ENCODE peak calls at places on chromosome 15, in eight cellular contexts. S is cardiac muscle cell; W is adrenal gland; J is BE2C; L is breast epithelium; O is naive thymus-derived CD4-positive, alpha-beta T cell; H is IMR-90; K is mesendoderm. M is an unnamed sample. For H3K36me3 and H3K4me1, the result is how much of the 10 kb centered on the place peaks cover.

GRCh38 chr15:47331796-47332480 is 385.4 kb upstream of the SEMA6D start:
- DNase-seq in J (no peak), O (no peak), W (peak), S (peak), L (no peak), K (peak), H (peak), M (no peak)

GRCh38 chr15:99507016-99507731 is 58.6 kb upstream of the MEF2A start:
- DNase-seq in H (peak), J (peak), O (no peak), S (peak), K (no peak), W (peak), L (peak), M (no peak)

GRCh38 chr15:95880630-95881029 is 449.9 kb upstream of the NR2F2 start:
- DNase-seq in W (no peak), H (no peak), K (no peak), L (no peak), S (no peak), J (no peak), O (no peak), M (no peak)

GRCh38 chr15:79989682-79990081 is 18.7 kb upstream of the BCL2A1 start:
- DNase-seq in H (peak), W (no peak), L (no peak), K (no peak), S (peak), J (no peak), O (no peak), M (no peak)

GRCh38 chr15:48559270-48559669 is 86.2 kb downstream of the FBN1 start:
- DNase-seq in S (peak), O (no peak), L (no peak), H (peak), J (no peak), K (peak), W (peak), M (no peak)

GRCh38 chr15:101001056-101001455 is 81.9 kb downstream of the LRRK1 start:
- DNase-seq in L (no peak), H (no peak), J (no peak), S (no peak), W (no peak), K (no peak), O (no peak), M (no peak)

GRCh38 chr15:52103217-52104207 is 9.1 kb downstream of the BCL2L10 start:
- DNase-seq in J (peak), H (peak), K (peak), L (no peak), O (no peak), S (peak), W (peak), M (peak)

GRCh38 chr15:69469467-69470191 is 17.0 kb downstream of the RPLP1 start:
- DNase-seq in W (no peak), L (no peak), J (no peak), K (no peak), S (no peak), O (no peak), H (peak), M (no peak)

GRCh38 chr15:88983861-88984429 is 70.8 kb upstream of the MFGE8 start:
- DNase-seq in L (no peak), H (no peak), K (no peak), O (no peak), W (no peak), S (no peak), J (no peak), M (no peak)

GRCh38 chr15:99279783-99280307 is 28.6 kb downstream of the LRRC28 start:
- DNase-seq in J (no peak), O (no peak), L (no peak), S (no peak), H (no peak), K (no peak), W (no peak), M (no peak)

GRCh38 chr15:73906346-73907017 is 19.8 kb upstream of the LOXL1 start:
- DNase-seq in J (no peak), S (peak), O (no peak), L (no peak), H (peak), K (no peak), W (no peak), M (no peak)

GRCh38 chr15:42338500-42338899 is 20.8 kb upstream of the CAPN3 start:
- DNase-seq in H (no peak), O (no peak), W (no peak), K (peak), S (peak), L (no peak), J (no peak), M (no peak)

GRCh38 chr15:51030649-51031316 is 63.9 kb downstream of the TNFAIP8L3 start:
- DNase-seq in O (no peak), S (peak), J (no peak), W (peak), K (no peak), L (no peak), H (peak), M (peak)

GRCh38 chr15:68354268-68354667 is 76.7 kb downstream of the FEM1B start:
- DNase-seq in L (no peak), S (no peak), K (no peak), H (no peak), O (no peak), W (no peak), J (no peak), M (no peak)

GRCh38 chr15:97978408-97979130 is 18.1 kb downstream of the ARRDC4 start:
- DNase-seq in S (peak), K (peak), O (no peak), L (no peak), W (peak), H (no peak), J (no peak), M (peak)

GRCh38 chr15:35445891-35446290 is 100.1 kb downstream of the DPH6 start:
- DNase-seq in L (no peak), K (no peak), J (no peak), H (peak), S (no peak), W (no peak), O (no peak), M (no peak)

GRCh38 chr15:38882226-38882625 is 317.6 kb upstream of the RASGRP1 start:
- DNase-seq in K (no peak), H (no peak), J (no peak), S (no peak), W (no peak), L (no peak), O (no peak), M (no peak)

GRCh38 chr15:47897525-47897924 is 180.2 kb downstream of the SEMA6D start:
- DNase-seq in S (no peak), H (no peak), O (no peak), K (no peak), L (no peak), W (no peak), J (no peak), M (no peak)

GRCh38 chr15:71011503-71012155 is 103.6 kb upstream of the THSD4 start:
- DNase-seq in H (peak), W (peak), O (no peak), L (no peak), S (peak), J (no peak), K (peak), M (no peak)

GRCh38 chr15:82066455-82066854 is 20.6 kb upstream of the MEX3B start:
- DNase-seq in J (no peak), K (peak), S (no peak), H (no peak), L (no peak), W (no peak), O (no peak), M (no peak)

GRCh38 chr15:23877502-23878412 is 190.7 kb upstream of the NDN start:
- DNase-seq in K (peak), O (no peak), L (no peak), H (no peak), J (peak), W (peak), S (peak), M (peak)
- H3K4me3 ChIP-seq in K (no peak), O (no peak), L (no peak), H (no peak), J (no peak), W (no peak), S (peak), M (no peak)

DNA sequence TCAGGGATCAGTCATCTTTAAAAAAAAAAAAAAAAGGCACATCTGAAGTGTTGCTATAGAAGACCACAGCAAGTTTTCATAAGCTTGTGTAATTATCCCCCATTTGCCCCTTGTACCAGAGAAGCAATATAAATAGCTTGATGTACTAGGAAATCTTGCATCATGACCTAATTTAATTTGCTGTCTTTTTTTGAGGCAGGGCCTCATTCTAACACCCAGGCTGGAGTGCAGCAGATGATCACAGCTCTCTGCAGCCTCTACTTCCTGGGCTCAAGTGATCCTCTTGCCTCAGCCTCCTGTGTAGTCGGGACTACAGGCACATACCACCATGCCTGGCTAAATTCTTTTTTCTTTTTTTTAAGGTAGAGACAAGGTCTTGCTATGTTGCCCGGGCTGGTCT is 88.7 kb downstream of the ARIH1 start:
- DNase-seq in S (no peak), L (no peak), H (no peak), K (no peak), O (no peak), J (no peak), W (no peak), M (no peak)
- H3K36me3 ChIP-seq in S (under half), L (under half), H (under half), K (under half), O (under half), J (under half), W (under half), M (under half)

DNA sequence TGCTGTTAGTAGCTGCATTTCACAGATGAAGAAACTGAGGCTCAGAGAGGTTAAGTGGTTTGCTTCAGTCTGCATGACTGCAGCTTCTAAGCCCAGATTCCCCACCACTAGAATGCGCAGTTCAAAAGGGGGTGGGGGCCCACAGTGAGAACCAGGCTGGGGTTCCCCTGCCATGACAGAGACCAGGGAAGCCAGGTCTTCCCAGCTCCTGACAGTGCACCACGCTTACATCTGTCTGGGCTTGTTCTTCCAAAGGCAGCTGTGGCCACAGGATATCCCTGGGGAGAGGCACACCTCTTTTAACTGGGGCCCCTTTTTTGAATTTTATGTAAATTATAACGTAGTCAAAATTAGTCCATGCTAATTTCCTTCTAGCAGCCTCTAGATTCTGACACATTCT is 5.3 kb downstream of the PLEKHO2 start:
- DNase-seq in J (no peak), K (no peak), W (no peak), L (no peak), S (no peak), H (no peak), O (no peak), M (no peak)
- H3K4me1 ChIP-seq in J (under half), K (under half), W (under half), L (under half), S (under half), H (under half), O (under half), M (under half)

GRCh38 chr15:40955141-40955903 is 2.1 kb downstream of the CHAC1 start:
- DNase-seq in O (no peak), J (no peak), K (no peak), H (no peak), W (no peak), S (no peak), L (no peak), M (no peak)
- H3K4me3 ChIP-seq in O (no peak), J (peak), K (no peak), H (peak), W (no peak), S (no peak), L (no peak), M (no peak)

GRCh38 chr15:84797212-84797611 is 19.9 kb upstream of the ALPK3 start:
- DNase-seq in L (no peak), K (no peak), H (peak), S (no peak), J (no peak), W (no peak), O (no peak), M (no peak)

GRCh38 chr15:84799511-84800187 is 17.5 kb upstream of the ALPK3 start:
- DNase-seq in W (peak), O (no peak), J (no peak), K (no peak), S (no peak), H (no peak), L (no peak), M (peak)

GRCh38 chr15:84800365-84800806 is 16.8 kb upstream of the ALPK3 start:
- DNase-seq in L (no peak), K (no peak), S (no peak), O (no peak), H (no peak), W (no peak), J (no peak), M (peak)

GRCh38 chr15:84798436-84798946 is 18.7 kb upstream of the ALPK3 start:
- DNase-seq in L (no peak), W (no peak), J (no peak), S (no peak), O (no peak), H (no peak), K (no peak), M (no peak)

DNA sequence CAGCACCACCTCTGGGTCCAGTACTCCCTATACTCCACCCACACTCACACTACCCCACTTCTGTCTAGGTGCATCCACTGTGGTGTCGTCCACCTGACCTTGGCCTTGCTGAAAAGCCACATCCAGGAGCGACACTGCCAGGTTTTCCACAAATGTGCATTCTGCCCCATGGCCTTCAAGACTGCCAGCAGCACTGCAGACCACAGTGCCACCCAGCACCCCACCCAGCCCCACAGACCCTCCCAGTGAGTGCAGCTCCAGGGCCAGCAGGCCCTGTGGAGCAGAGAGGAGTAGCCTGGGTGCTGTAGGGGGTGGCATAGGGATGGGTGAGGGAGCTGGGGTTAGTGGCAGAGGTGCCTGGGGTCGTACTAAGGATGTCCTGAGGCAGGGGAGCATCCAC is 19.4 kb upstream of the ALPK3 start:
- DNase-seq in O (no peak), L (no peak), J (no peak), H (no peak), S (no peak), K (no peak), W (no peak), M (no peak)
- H3K36me3 ChIP-seq in O (under half), L (under half), J (under half), H (under half), S (under half), K (under half), W (under half), M (under half)

DNA sequence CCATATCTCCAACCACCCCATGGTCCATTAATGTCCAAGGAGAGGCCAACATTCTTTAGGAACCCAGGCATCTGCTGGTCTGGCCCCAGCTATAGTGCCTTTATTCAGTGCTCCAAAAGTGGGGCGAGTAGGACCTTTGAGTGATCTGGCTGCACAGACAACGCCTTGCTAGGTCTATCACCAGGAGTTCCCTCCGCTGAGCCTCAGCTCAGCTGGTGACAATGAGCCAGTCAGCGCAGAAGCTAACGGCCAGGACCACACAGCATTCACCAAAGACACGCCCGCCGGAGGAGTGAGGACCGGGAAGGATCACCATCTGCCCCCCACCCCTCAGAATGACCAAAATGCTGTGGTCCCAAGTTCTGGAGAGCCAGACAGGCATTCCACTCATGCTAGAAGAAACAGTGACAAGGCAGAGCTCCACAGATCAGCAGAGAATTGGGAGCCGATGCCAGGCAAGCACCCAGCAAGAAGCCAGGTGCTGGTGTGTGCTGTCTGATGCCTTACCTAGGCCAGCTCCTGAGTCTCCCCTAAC is 19.0 kb downstream of the TBC1D2B start:
- DNase-seq in W (no peak), L (no peak), O (no peak), S (no peak), H (no peak), K (no peak), J (no peak), M (no peak)
- H3K4me1 ChIP-seq in W (half or more), L (under half), O (half or more), S (under half), H (under half), K (under half), J (under half), M (half or more)

GRCh38 chr15:78063966-78064365 is 13.5 kb downstream of the TBC1D2B start:
- DNase-seq in H (peak), K (no peak), W (no peak), O (no peak), S (peak), L (no peak), J (no peak), M (peak)

GRCh38 chr15:78065973-78066946 is 11.3 kb downstream of the TBC1D2B start:
- DNase-seq in W (no peak), J (no peak), S (no peak), H (no peak), K (no peak), L (no peak), O (no peak), M (no peak)

GRCh38 chr15:78064544-78064943 is 13.0 kb downstream of the TBC1D2B start:
- DNase-seq in K (no peak), W (no peak), J (no peak), O (no peak), H (peak), L (no peak), S (peak), M (no peak)

GRCh38 chr15:78067328-78068241 is 9.9 kb downstream of the TBC1D2B start:
- DNase-seq in L (no peak), S (no peak), W (peak), K (no peak), H (no peak), O (no peak), J (peak), M (peak)

GRCh38 chr15:78065284-78065872 is 12.1 kb downstream of the TBC1D2B start:
- DNase-seq in W (peak), K (peak), L (no peak), H (peak), O (no peak), J (no peak), S (peak), M (peak)
- H3K4me3 ChIP-seq in W (no peak), K (no peak), L (no peak), H (peak), O (peak), J (no peak), S (no peak), M (no peak)

DNA sequence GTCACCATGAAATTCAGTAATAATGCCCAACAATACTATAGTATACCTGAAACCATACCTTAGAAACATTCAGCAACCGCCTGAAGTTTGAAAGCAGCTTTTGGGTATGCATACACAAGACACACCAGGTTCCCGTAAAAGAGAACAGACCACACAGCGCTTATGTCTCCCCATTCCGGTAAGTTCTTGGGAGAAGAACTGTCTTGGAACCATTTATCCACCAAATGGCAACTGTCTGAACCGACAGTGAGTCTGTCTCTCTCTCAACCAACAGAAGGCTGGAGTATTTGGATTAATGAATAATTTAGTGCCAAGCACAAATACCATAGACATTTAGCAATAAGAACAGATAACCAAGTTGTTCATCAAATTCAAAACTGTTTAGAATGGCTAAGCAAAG is 7.6 kb downstream of the RGMA start:
- DNase-seq in L (no peak), O (no peak), K (no peak), W (no peak), J (no peak), S (no peak), H (no peak), M (no peak)
- H3K36me3 ChIP-seq in L (under half), O (under half), K (under half), W (under half), J (under half), S (under half), H (under half), M (under half)

GRCh38 chr15:36472672-36473071 is 106.8 kb upstream of the CDIN1 start:
- DNase-seq in K (no peak), J (no peak), L (no peak), S (no peak), H (peak), O (no peak), W (no peak), M (no peak)
- H3K4me1 ChIP-seq in K (under half), J (under half), L (under half), S (under half), H (under half), O (under half), W (under half), M (under half)

M was measured in right lobe of liver.